ENCODE peak calls at places on chromosomes 3 and 15, in seven cellular contexts. S, E, I, Z, Y, A and M are unnamed samples. For H3K4me1 and H3K27me3, the result is how much of the 10 kb centered on the place peaks cover.

GRCh38 chr3:10395671-10396070 is 74.8 kb upstream of the SEC13 start:
- DNase-seq in S (no peak), I (no peak), Y (no peak), Z (no peak), E (no peak), A (no peak), M (peak)

GRCh38 chr15:72724028-72724427 is 38.0 kb downstream of the BBS4 start:
- DNase-seq in A (no peak), E (no peak), Z (no peak), I (peak), S (no peak), Y (no peak), M (peak)

GRCh38 chr3:59749291-59749690 is 699.5 kb upstream of the CFAP20DC start:
- DNase-seq in Z (no peak), A (no peak), I (no peak), S (no peak), E (no peak), Y (no peak), M (no peak)

GRCh38 chr3:153038779-153039178 is 123.2 kb upstream of the RAP2B start:
- DNase-seq in I (peak), A (no peak), S (no peak), Y (no peak), E (no peak), Z (no peak), M (peak)

GRCh38 chr15:87477759-87478687 is 778.5 kb downstream of the NTRK3 start:
- DNase-seq in E (peak), A (no peak), Y (peak), Z (peak), I (peak), S (no peak), M (peak)

GRCh38 chr15:87724330-87724729 is 532.2 kb downstream of the NTRK3 start:
- DNase-seq in Z (no peak), E (no peak), I (no peak), Y (no peak), A (no peak), S (no peak), M (no peak)

GRCh38 chr3:198028718-198029117 is 68.7 kb downstream of the LMLN start:
- DNase-seq in Y (no peak), A (no peak), Z (no peak), I (peak), S (no peak), E (no peak), M (peak)

GRCh38 chr15:33358303-33358702 is 47.5 kb downstream of the RYR3 start:
- DNase-seq in A (no peak), Z (no peak), E (no peak), S (no peak), I (no peak), Y (no peak), M (peak)

GRCh38 chr3:34183581-34184313 is 385.3 kb downstream of the PDCD6IP start:
- DNase-seq in I (no peak), Y (no peak), E (no peak), Z (no peak), A (no peak), S (no peak), M (no peak)

GRCh38 chr3:58471025-58471887 is 20.6 kb upstream of the KCTD6 start:
- DNase-seq in Z (no peak), S (no peak), Y (no peak), A (no peak), I (peak), E (no peak), M (peak)

GRCh38 chr3:190204200-190204599 is 83.5 kb upstream of the P3H2 start:
- DNase-seq in A (no peak), I (no peak), S (no peak), E (no peak), Z (no peak), Y (no peak), M (no peak)

GRCh38 chr3:51680663-51681230 is 9.7 kb downstream of the TEX264 start:
- DNase-seq in E (no peak), Z (no peak), Y (no peak), S (no peak), A (no peak), I (no peak), M (no peak)
- H3K4me1 ChIP-seq in E (under half), Z (under half), Y (under half), S (under half), A (under half), I (under half), M (under half)

GRCh38 chr15:66126057-66126855 is 127.3 kb downstream of the MEGF11 start:
- DNase-seq in Y (no peak), A (no peak), S (no peak), I (no peak), Z (no peak), E (no peak), M (no peak)
- H3K27me3 ChIP-seq in Y (under half), A (under half), S (half or more), I (under half), Z (under half), E (under half), M (half or more)

DNA sequence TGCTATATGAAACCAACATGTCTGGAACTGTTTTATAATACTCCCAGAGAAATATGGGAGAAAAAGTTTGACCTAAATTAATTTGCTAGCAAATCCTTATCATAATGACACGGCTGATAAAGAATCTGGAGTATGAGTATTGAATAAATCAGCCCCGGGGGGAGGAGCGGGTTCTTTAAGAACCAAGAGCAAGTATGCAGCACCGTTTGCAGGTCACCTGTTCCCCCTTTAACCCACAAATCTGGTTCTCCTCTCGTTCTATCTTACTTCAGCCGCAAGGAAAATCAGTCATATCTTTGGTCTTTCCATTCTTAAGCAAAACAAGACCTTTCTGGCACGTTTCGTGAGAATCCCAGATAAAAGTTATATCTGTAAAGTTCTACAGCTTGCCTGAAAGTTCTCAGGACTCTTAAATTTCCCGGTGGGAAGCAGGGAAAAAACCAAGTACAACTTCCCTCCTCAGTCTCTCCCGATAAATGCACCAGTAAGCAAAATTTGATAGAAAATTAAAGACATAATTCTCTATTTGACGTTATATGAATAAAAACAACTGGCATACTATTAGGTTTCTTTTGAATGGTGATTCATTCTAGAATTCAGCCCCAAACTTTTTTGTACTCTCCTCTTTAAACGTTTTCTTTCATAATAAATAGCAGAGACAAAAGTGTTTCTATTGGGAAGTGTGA is 348.6 kb downstream of the ZBBX start:
- DNase-seq in E (no peak), I (no peak), Z (no peak), A (no peak), Y (no peak), S (no peak), M (peak)
- H3K27ac ChIP-seq in E (no peak), I (no peak), Z (no peak), A (no peak), Y (no peak), S (no peak), M (no peak)

DNA sequence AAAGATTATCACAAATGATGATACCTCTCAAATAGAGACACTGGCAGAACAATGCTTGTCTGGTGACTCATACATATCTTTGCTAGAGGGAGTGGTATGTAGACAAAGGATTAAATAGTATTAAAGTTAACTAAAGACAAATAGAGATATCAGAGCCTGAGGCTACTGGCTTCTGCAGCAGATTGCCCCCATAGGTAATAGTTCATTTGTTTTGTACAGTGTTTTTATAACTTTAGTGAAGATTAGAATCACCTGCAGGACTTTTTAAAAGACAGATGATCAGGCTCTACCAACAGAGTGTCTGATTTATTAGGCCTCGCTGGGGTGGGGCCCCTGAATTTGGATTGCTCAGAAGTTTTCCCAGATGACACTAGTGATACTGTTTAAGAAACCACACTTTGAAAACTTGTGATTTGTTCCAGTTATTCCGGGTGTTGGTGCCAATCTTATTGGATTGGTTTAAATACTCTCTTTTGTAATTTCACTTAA is 96.4 kb downstream of the NAALADL2 start:
- DNase-seq in A (no peak), I (peak), E (no peak), Y (no peak), Z (no peak), S (no peak), M (peak)
- H3K4me1 ChIP-seq in A (under half), I (under half), E (under half), Y (under half), Z (under half), S (under half), M (half or more)

GRCh38 chr15:29904731-29905417 is 82.6 kb upstream of the TJP1 start:
- DNase-seq in I (no peak), Z (no peak), Y (no peak), S (no peak), A (no peak), E (no peak), M (no peak)

GRCh38 chr15:29900237-29901189 is 78.2 kb upstream of the TJP1 start:
- DNase-seq in S (no peak), E (no peak), I (no peak), A (no peak), Z (no peak), Y (no peak), M (peak)

GRCh38 chr15:29903785-29904464 is 81.7 kb upstream of the TJP1 start:
- DNase-seq in I (no peak), Z (no peak), A (no peak), S (no peak), E (no peak), Y (no peak), M (no peak)
- H3K27me3 ChIP-seq in I (under half), Z (under half), A (under half), S (under half), E (under half), Y (under half), M (under half)

GRCh38 chr15:63192604-63193206 is 3.3 kb downstream of the RAB8B start:
- DNase-seq in E (no peak), S (no peak), I (no peak), Y (no peak), A (no peak), Z (no peak), M (no peak)

GRCh38 chr15:63194291-63194681 is 4.9 kb downstream of the RAB8B start:
- DNase-seq in S (no peak), Z (no peak), A (no peak), Y (no peak), I (no peak), E (no peak), M (no peak)

GRCh38 chr15:63196846-63197245 is 7.4 kb downstream of the RAB8B start:
- DNase-seq in E (no peak), Y (no peak), Z (no peak), A (no peak), S (no peak), I (no peak), M (no peak)

GRCh38 chr15:63197626-63198025 is 8.2 kb downstream of the RAB8B start:
- DNase-seq in E (no peak), Y (no peak), I (no peak), A (no peak), Z (no peak), S (no peak), M (no peak)

DNA sequence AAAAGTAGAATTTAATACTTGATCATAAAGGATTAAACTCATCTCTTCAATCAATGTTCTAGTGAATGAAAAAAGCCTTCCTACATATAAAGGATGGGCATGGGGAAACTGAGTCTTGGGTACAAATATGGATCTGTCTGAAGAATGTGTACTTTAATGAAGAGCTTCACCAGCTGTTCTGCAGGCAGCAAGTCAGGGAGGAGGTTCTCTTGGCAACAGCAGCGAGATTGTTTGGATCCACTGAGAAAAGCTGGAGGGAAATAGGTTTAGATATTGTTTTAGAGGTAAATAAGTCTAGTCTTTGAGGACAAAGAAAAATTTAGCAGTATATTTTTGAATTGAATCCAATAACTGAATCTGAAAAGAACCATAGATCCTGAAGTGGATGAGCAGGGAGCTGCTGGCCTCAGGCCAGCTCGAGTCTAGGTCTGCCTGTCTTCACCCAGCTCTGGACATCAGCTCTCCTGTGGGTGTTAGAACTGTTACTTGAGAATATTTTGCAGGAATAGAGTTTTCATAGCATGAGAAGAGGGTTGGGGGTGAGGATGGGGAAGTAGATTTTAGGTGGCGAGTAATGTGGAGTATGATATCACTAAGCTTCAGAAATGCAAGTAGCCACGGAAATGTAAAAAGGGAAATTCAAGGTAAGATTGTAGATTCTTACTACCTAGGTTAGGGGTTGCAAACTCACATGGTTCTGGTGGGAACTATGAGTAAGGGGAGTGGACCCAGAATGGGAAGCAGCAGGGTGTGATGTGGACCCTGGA is 6.0 kb downstream of the RAB8B start:
- DNase-seq in Z (no peak), E (peak), S (no peak), A (no peak), Y (no peak), I (no peak), M (no peak)
- H3K27ac ChIP-seq in Z (peak), E (peak), S (peak), A (peak), Y (peak), I (no peak), M (no peak)

GRCh38 chr3:128075516-128076464 is 23.6 kb downstream of the SEC61A1 start:
- DNase-seq in S (peak), E (peak), Y (no peak), A (no peak), I (peak), Z (peak), M (peak)
- H3K4me1 ChIP-seq in S (under half), E (under half), Y (under half), A (under half), I (under half), Z (under half), M (under half)

GRCh38 chr15:82647045-82647834 is at the start of gene CPEB1:
- DNase-seq in Y (no peak), Z (no peak), I (no peak), A (no peak), E (peak), S (peak), M (no peak)

GRCh38 chr15:82650046-82650670 is 3.0 kb upstream of the CPEB1 start:
- DNase-seq in Z (no peak), A (no peak), I (no peak), S (no peak), E (no peak), Y (no peak), M (no peak)

GRCh38 chr15:82647835-82648256 is 683 bp upstream of the CPEB1 start:
- DNase-seq in A (no peak), I (no peak), Z (no peak), Y (no peak), S (peak), E (no peak), M (no peak)

GRCh38 chr15:82648257-82649103 is 1.3 kb upstream of the CPEB1 start:
- DNase-seq in S (no peak), Z (no peak), E (peak), I (no peak), Y (no peak), A (no peak), M (no peak)

GRCh38 chr15:82649226-82649999 is 2.2 kb upstream of the CPEB1 start:
- DNase-seq in I (no peak), Y (no peak), A (no peak), Z (no peak), E (no peak), S (no peak), M (no peak)
- H3K27me3 ChIP-seq in I (under half), Y (under half), A (under half), Z (under half), E (under half), S (half or more), M (half or more)

GRCh38 chr3:12351145-12351544 is 62.3 kb downstream of the PPARG start:
- DNase-seq in I (no peak), Y (no peak), Z (no peak), E (no peak), A (no peak), S (no peak), M (no peak)
- H3K27ac ChIP-seq in I (no peak), Y (no peak), Z (no peak), E (peak), A (no peak), S (no peak), M (no peak)

DNA sequence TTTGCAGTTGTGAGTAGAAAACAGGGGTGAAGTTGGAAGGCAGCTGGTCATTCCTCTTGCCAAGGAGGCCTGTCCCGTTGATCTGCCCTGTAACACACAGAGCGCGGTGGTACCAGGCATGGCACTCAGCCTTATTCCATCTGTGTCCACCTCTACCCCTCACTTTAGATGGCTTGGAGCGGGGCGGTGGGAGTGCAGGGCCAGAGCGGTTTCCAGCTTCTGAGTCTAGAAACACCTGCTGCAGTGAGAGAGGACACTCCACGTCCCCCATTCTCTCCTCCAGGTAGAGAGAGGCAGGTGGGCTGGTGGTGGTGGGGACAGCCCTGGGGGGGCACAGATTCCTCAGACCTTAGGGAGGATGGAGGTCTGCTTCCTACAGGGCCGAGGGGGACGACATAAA is 40.3 kb downstream of the MUC20 start:
- DNase-seq in S (peak), A (no peak), I (no peak), Z (no peak), E (no peak), Y (no peak), M (no peak)
- H3K4me1 ChIP-seq in S (under half), A (under half), I (under half), Z (under half), E (under half), Y (under half), M (under half)